ENCODE peak calls at places on chromosomes 2 and 18, in seven cellular contexts. One of them, this sample, is unnamed.

GRCh38 chr2:197071213-197071612 is 144.7 kb upstream of the PGAP1 start:
- DNase-seq in K562: no peak
- DNase-seq in HCT116: no peak
- DNase-seq in HepG2: no peak
- DNase-seq in H1: no peak
- DNase-seq in SK-N-SH: no peak
- DNase-seq in GM12878: no peak
- DNase-seq in this sample: no peak

GRCh38 chr2:39875914-39876267 is 96.8 kb upstream of the THUMPD2 start:
- DNase-seq in K562: no peak
- DNase-seq in HCT116: no peak
- DNase-seq in HepG2: no peak
- DNase-seq in H1: no peak
- DNase-seq in SK-N-SH: no peak
- DNase-seq in GM12878: no peak
- DNase-seq in this sample: no peak

GRCh38 chr2:158297606-158298005 is 158.9 kb downstream of the CCDC148 start:
- DNase-seq in K562: no peak
- DNase-seq in HCT116: no peak
- DNase-seq in HepG2: no peak
- DNase-seq in H1: no peak
- DNase-seq in SK-N-SH: no peak
- DNase-seq in GM12878: no peak
- DNase-seq in this sample: no peak

GRCh38 chr2:132974477-132975050 is 304.6 kb upstream of the LYPD1 start:
- DNase-seq in K562: no peak
- DNase-seq in HCT116: no peak
- DNase-seq in HepG2: no peak
- DNase-seq in H1: no peak
- DNase-seq in SK-N-SH: no peak
- DNase-seq in GM12878: no peak
- DNase-seq in this sample: no peak

GRCh38 chr2:151334082-151334815 is 23.1 kb upstream of the TNFAIP6 start:
- DNase-seq in K562: no peak
- DNase-seq in HCT116: no peak
- DNase-seq in HepG2: peak; percentile 56
- DNase-seq in H1: no peak
- DNase-seq in SK-N-SH: peak; percentile 49
- DNase-seq in GM12878: no peak
- DNase-seq in this sample: no peak

GRCh38 chr2:130391058-130391871 is 35.4 kb downstream of the PTPN18 start:
- DNase-seq in K562: peak; percentile 66
- DNase-seq in HCT116: peak; percentile 47
- DNase-seq in HepG2: peak; percentile 55
- DNase-seq in H1: no peak
- DNase-seq in SK-N-SH: peak; percentile 89
- DNase-seq in GM12878: no peak
- DNase-seq in this sample: no peak

GRCh38 chr18:75507636-75508035 is 80.1 kb upstream of the SMIM21 start:
- DNase-seq in K562: no peak
- DNase-seq in HCT116: no peak
- DNase-seq in HepG2: no peak
- DNase-seq in H1: no peak
- DNase-seq in SK-N-SH: no peak
- DNase-seq in GM12878: no peak
- DNase-seq in this sample: no peak

GRCh38 chr2:189865836-189866235 is 81.6 kb downstream of the PMS1 start:
- DNase-seq in K562: no peak
- DNase-seq in HCT116: no peak
- DNase-seq in HepG2: no peak
- DNase-seq in H1: no peak
- DNase-seq in SK-N-SH: no peak
- DNase-seq in GM12878: no peak
- DNase-seq in this sample: no peak

GRCh38 chr2:38435775-38436174 is 58.7 kb upstream of the ATL2 start:
- DNase-seq in K562: no peak
- DNase-seq in HCT116: no peak
- DNase-seq in HepG2: no peak
- DNase-seq in H1: no peak
- DNase-seq in SK-N-SH: peak; percentile 33
- DNase-seq in GM12878: no peak
- DNase-seq in this sample: no peak

GRCh38 chr2:149166958-149167810 is 128.7 kb downstream of the LYPD6B start:
- DNase-seq in K562: no peak
- DNase-seq in HCT116: peak; percentile 10
- DNase-seq in HepG2: no peak
- DNase-seq in H1: no peak
- DNase-seq in SK-N-SH: no peak
- DNase-seq in GM12878: peak; percentile 67
- DNase-seq in this sample: no peak

GRCh38 chr2:190344275-190344827 is 962 bp downstream of the INPP1 start:
- DNase-seq in K562: no peak
- DNase-seq in HCT116: no peak
- DNase-seq in HepG2: peak; percentile 75
- DNase-seq in H1: no peak
- DNase-seq in SK-N-SH: no peak
- DNase-seq in GM12878: no peak
- DNase-seq in this sample: peak; percentile 32

DNA sequence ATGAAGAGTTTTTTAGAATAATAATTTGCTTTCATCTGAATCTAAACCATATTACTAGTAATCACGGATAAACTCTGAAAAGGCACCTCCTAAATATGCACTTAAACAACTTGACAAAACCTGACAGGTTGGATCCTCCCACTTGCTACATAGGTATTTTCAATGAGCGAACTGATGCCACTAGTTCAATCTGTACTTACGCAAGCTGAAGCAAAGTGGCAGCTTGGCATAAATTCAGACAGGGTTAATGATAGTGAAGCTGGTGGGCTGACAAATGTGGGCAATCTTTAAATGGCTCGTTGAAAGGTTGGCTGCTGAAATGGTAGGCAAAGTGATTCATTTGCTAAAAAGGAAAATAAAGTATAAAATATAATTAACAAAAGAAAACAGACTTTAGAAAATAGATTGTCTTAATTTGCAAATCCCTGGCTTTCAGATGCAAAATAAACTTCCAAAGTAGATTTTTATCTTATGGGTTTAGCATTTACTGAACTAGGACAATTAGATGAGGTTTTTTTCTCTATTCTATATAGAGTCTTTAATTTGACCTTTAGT is 1713.5 kb upstream of the SLC39A10 start:
- DNase-seq in K562: no peak
- DNase-seq in HCT116: no peak
- DNase-seq in HepG2: no peak
- DNase-seq in H1: no peak
- DNase-seq in SK-N-SH: no peak
- DNase-seq in GM12878: no peak
- DNase-seq in this sample: no peak
- TF ChIP-seq SIN3A in K562: no peak
- TF ChIP-seq SIN3A in HCT116: no peak
- TF ChIP-seq SIN3A in HepG2: no peak
- TF ChIP-seq SIN3A in H1: no peak
- TF ChIP-seq SIN3A in SK-N-SH: no peak
- TF ChIP-seq SIN3A in GM12878: no peak
- TF ChIP-seq SIN3A in this sample: no peak

DNA sequence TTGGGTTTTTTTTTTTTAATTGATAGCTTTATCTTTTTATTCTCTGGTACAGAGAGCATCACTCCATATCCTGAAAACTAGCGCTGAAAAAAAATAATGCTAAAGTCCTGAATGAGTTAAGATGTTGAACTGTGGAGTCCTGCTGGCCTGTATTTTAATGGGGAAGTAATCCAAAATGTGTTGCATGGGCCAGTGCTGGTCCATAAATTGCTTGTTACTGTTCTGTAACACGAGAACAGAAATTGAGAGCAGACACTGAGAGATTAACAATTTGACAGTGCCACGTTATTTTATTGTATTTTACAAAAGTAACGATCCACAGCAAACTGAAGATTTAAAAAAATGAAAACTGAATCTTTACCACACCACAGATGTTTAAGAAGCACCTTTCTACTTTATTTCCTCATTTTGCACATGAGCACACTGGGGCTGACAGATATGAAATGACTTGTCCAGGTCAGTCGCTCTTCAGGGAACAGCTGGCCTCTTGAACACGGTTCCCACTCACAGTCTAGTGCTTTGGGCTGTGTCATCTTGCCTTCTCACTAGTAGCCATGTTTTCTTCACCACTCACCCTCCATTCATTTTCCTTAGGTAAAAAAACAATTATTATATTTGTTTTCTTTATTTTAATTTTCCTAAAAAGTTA is 35.3 kb downstream of the ZCCHC2 start:
- DNase-seq in K562: no peak
- DNase-seq in HCT116: no peak
- DNase-seq in HepG2: no peak
- DNase-seq in H1: no peak
- DNase-seq in SK-N-SH: no peak
- DNase-seq in GM12878: no peak
- DNase-seq in this sample: no peak
- H3K4me1 ChIP-seq in K562: no peaks in the 10 kb centered on the region
- H3K4me1 ChIP-seq in HCT116: peaks cover 5% of the 10 kb centered on the region
- H3K4me1 ChIP-seq in HepG2: no peaks in the 10 kb centered on the region
- H3K4me1 ChIP-seq in H1: no peaks in the 10 kb centered on the region
- H3K4me1 ChIP-seq in SK-N-SH: peaks cover 12% of the 10 kb centered on the region
- H3K4me1 ChIP-seq in GM12878: peaks cover 13% of the 10 kb centered on the region
- H3K4me1 ChIP-seq in this sample: peaks cover 8% of the 10 kb centered on the region

GRCh38 chr2:234565201-234565600 is 68.3 kb upstream of the ARL4C start:
- DNase-seq in K562: no peak
- DNase-seq in HCT116: no peak
- DNase-seq in HepG2: no peak
- DNase-seq in H1: no peak
- DNase-seq in SK-N-SH: peak; percentile 34
- DNase-seq in GM12878: no peak
- DNase-seq in this sample: no peak
- H3K27ac ChIP-seq in K562: no peak overlapping the region
- H3K27ac ChIP-seq in HCT116: no peak overlapping the region
- H3K27ac ChIP-seq in HepG2: no peak overlapping the region
- H3K27ac ChIP-seq in H1: no peak overlapping the region
- H3K27ac ChIP-seq in SK-N-SH: no peak overlapping the region
- H3K27ac ChIP-seq in GM12878: no peak overlapping the region
- H3K27ac ChIP-seq in this sample: no peak overlapping the region

DNA sequence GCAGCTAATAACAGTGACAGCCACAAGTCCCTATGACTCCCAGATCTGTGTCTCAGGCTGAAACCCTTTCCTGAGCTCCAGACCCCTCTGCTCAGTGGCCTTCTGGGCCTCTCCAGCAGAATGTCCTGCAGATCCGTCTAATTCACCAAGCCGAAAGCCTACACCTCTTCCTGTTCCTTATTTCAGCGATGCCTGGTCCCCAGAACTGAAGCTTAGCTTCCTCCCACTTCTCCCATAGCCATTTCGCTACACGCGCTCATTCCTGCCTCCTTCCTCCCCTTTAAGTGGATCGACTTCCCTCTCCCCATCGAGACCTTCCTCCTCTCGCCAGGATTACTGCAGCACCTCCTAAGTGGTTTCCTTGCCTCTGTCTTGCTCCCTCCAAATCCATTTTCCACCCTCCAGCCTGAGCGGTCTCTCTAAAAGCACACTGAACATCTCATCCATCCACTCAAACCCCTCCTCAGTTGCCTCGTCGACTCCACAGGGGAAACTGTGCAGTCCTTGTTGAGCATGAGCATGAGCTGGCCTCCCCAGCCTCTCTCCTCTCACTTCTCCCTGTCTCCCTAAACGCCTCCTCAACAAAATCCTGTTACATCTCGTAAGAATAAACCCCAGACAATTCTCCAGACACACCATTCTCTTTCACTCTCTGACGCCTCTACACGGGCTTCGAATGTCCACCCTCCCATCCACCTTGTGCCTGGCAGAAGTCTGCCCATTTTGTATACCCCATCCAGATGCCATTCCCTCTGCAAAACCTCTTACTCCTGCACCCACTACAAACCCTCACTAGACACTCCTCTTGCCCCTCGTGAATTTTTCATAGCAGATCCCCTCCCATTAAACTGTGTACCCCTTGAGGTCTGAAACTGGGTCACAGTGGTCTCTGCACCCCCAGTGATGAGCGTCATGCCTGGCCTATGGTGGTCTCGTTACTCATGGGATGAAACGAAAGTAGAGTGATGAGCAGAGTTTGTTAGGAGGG is 232.6 kb downstream of the ATAD2B start:
- DNase-seq in K562: no peak
- DNase-seq in HCT116: no peak
- DNase-seq in HepG2: no peak
- DNase-seq in H1: no peak
- DNase-seq in SK-N-SH: no peak
- DNase-seq in GM12878: no peak
- DNase-seq in this sample: no peak
- TF ChIP-seq SIN3A in K562: no peak
- TF ChIP-seq SIN3A in HCT116: no peak
- TF ChIP-seq SIN3A in HepG2: no peak
- TF ChIP-seq SIN3A in H1: no peak
- TF ChIP-seq SIN3A in SK-N-SH: no peak
- TF ChIP-seq SIN3A in GM12878: no peak
- TF ChIP-seq SIN3A in this sample: no peak

GRCh38 chr2:16184945-16185660 is 244.8 kb downstream of the MYCN start:
- DNase-seq in K562: no peak
- DNase-seq in HCT116: no peak
- DNase-seq in HepG2: no peak
- DNase-seq in H1: no peak
- DNase-seq in SK-N-SH: no peak
- DNase-seq in GM12878: no peak
- DNase-seq in this sample: no peak

GRCh38 chr2:16184341-16184890 is 244.1 kb downstream of the MYCN start:
- DNase-seq in K562: no peak
- DNase-seq in HCT116: no peak
- DNase-seq in HepG2: no peak
- DNase-seq in H1: no peak
- DNase-seq in SK-N-SH: no peak
- DNase-seq in GM12878: no peak
- DNase-seq in this sample: no peak

GRCh38 chr2:16186661-16187516 is 246.5 kb downstream of the MYCN start:
- DNase-seq in K562: no peak
- DNase-seq in HCT116: no peak
- DNase-seq in HepG2: no peak
- DNase-seq in H1: no peak
- DNase-seq in SK-N-SH: no peak
- DNase-seq in GM12878: no peak
- DNase-seq in this sample: no peak

GRCh38 chr2:16187517-16187887 is 247.2 kb downstream of the MYCN start:
- DNase-seq in K562: no peak
- DNase-seq in HCT116: no peak
- DNase-seq in HepG2: peak; percentile 9
- DNase-seq in H1: no peak
- DNase-seq in SK-N-SH: no peak
- DNase-seq in GM12878: no peak
- DNase-seq in this sample: no peak

GRCh38 chr2:16185671-16186391 is 245.5 kb downstream of the MYCN start:
- DNase-seq in K562: no peak
- DNase-seq in HCT116: no peak
- DNase-seq in HepG2: no peak
- DNase-seq in H1: no peak
- DNase-seq in SK-N-SH: peak; percentile 43
- DNase-seq in GM12878: no peak
- DNase-seq in this sample: no peak
- H3K4me1 ChIP-seq in K562: no peaks in the 10 kb centered on the region
- H3K4me1 ChIP-seq in HCT116: no peaks in the 10 kb centered on the region
- H3K4me1 ChIP-seq in HepG2: no peaks in the 10 kb centered on the region
- H3K4me1 ChIP-seq in H1: no peaks in the 10 kb centered on the region
- H3K4me1 ChIP-seq in SK-N-SH: no peaks in the 10 kb centered on the region
- H3K4me1 ChIP-seq in GM12878: no peaks in the 10 kb centered on the region
- H3K4me1 ChIP-seq in this sample: no peaks in the 10 kb centered on the region